ENCODE peak calls at places on chromosome 15, in nine cellular contexts. H, Y, U, S, G, L, T, C and Z are unnamed samples.

GRCh38 chr15:68157074-68157473 is 48.1 kb downstream of the CALML4 start:
- DNase-seq in T (no peak), S (no peak), L (no peak), U (no peak), G (no peak), Y (no peak), C (no peak), H (no peak), Z (no peak)

GRCh38 chr15:89335289-89336041 is 841 bp upstream of the POLG start:
- DNase-seq in H (no peak), S (no peak), T (no peak), L (peak; percentile 71), Y (peak; percentile 51), G (peak; percentile 22), C (no peak), U (no peak), Z (no peak)

GRCh38 chr15:92306662-92307061 is 87.0 kb upstream of the ST8SIA2 start:
- DNase-seq in Y (no peak), H (no peak), G (no peak), T (no peak), C (no peak), S (no peak), U (no peak), L (peak; percentile 87), Z (no peak)

GRCh38 chr15:70450142-70450443 is 313.3 kb downstream of the UACA start:
- DNase-seq in U (no peak), Y (no peak), L (no peak), G (no peak), T (no peak), H (no peak), S (no peak), C (no peak), Z (no peak)

GRCh38 chr15:31299588-31300207 is 26.9 kb upstream of the KLF13 start:
- DNase-seq in T (no peak), L (no peak), Y (no peak), G (peak; percentile 5), U (no peak), H (no peak), C (no peak), S (no peak), Z (no peak)

GRCh38 chr15:41286665-41287333 is 45.6 kb downstream of the OIP5 start:
- DNase-seq in L (no peak), C (no peak), U (peak; percentile 57), H (peak; percentile 47), T (peak; percentile 72), S (no peak), Y (no peak), G (no peak), Z (peak; percentile 18)

GRCh38 chr15:70783041-70783440 is 19.7 kb upstream of the UACA start:
- DNase-seq in Y (no peak), L (no peak), T (no peak), C (no peak), U (no peak), H (no peak), S (no peak), G (no peak), Z (no peak)

GRCh38 chr15:26126070-26126469 is 262.9 kb upstream of the ATP10A start:
- DNase-seq in Y (no peak), C (no peak), T (no peak), L (no peak), S (no peak), H (no peak), U (no peak), G (no peak), Z (no peak)

GRCh38 chr15:67125589-67126502 is 60.4 kb downstream of the SMAD3 start:
- DNase-seq in S (peak; percentile 98), C (no peak), T (peak; percentile 100), G (peak; percentile 79), H (peak; percentile 98), U (peak; percentile 100), Y (peak; percentile 63), L (no peak), Z (peak; percentile 96)

GRCh38 chr15:76393614-76394013 is 57.0 kb downstream of the ISL2 start:
- DNase-seq in Y (no peak), T (peak; percentile 6), U (no peak), S (no peak), L (no peak), G (no peak), H (peak; percentile 17), C (no peak), Z (no peak)

GRCh38 chr15:58070801-58071418 is 5.4 kb upstream of the ALDH1A2 start:
- DNase-seq in Y (peak; percentile 80), H (peak; percentile 72), C (peak; percentile 10), U (peak; percentile 70), S (peak; percentile 8), L (peak; percentile 70), G (peak; percentile 19), T (peak; percentile 76), Z (peak; percentile 19)

GRCh38 chr15:98581715-98582114 is 66.6 kb upstream of the IGF1R start:
- DNase-seq in Y (no peak), L (peak; percentile 72), U (no peak), C (no peak), G (no peak), S (no peak), T (no peak), H (no peak), Z (no peak)
- TF ChIP-seq CTCF in Y (peak; percentile 23), L (peak; percentile 41), U (no peak), C (no peak), G (no peak), S (no peak), T (no peak), H (peak; percentile 18), Z (peak; percentile 37)

GRCh38 chr15:51887887-51888592 is 58.6 kb downstream of the TMOD3 start:
- DNase-seq in Y (no peak), S (no peak), L (no peak), T (no peak), G (no peak), U (no peak), H (no peak), C (no peak), Z (no peak)
- TF ChIP-seq CTCF in Y (no peak), S (no peak), L (no peak), T (no peak), G (no peak), U (no peak), H (no peak), C (no peak), Z (no peak)

DNA sequence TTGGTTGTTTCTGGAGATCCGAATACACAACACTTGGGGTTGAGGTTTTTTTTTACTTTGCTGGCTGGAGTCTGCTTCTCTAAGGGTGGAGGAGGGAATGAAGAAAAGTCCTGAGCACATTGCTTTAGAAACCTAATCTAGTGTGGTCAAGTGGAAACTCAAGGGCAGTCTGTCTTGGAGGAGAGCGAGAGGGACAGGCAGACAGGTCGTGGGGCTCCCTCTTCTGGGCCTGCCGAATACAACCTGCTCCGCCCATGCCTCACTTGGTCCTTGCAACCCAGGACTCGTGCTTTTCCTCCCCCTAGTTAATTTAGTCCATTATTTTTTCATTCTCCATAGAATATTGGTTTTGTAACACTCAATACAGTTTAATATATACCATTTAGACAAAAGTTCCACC is 176.7 kb upstream of the LYSMD4 start:
- DNase-seq in T (no peak), G (no peak), L (peak; percentile 69), U (peak; percentile 11), C (peak; percentile 50), Y (no peak), H (no peak), S (no peak), Z (no peak)
- TF ChIP-seq CTCF in T (peak; percentile 2), G (no peak), L (peak; percentile 84), U (peak; percentile 15), C (peak; percentile 32), Y (peak; percentile 28), H (peak; percentile 12), S (peak; percentile 32), Z (peak; percentile 17)

DNA sequence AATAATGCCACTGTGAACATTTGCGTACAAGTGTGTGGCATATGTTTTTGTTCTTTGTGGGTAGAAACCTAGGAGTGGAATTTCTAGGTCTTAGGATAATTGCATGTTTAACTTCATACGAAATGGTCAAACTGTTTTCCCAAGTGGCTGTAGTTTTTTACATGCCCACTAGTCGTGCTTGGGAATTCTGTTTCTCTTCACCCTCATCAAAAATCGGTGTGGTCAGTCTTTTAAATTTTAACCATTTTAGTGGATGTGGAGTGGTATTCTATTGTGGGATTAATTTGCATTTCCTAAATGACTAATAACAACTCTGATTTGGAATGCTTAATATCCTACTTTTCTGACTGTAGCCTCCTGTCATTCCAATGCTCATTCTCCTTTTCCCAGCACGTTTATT is 27.6 kb downstream of the ZFAND6 start:
- DNase-seq in L (peak; percentile 42), T (no peak), Y (no peak), U (no peak), S (no peak), H (no peak), C (no peak), G (no peak), Z (no peak)
- TF ChIP-seq CTCF in L (no peak), T (peak; percentile 29), Y (no peak), U (peak; percentile 39), S (peak; percentile 30), H (peak; percentile 23), C (no peak), G (no peak), Z (peak; percentile 55)

GRCh38 chr15:23073890-23074631 is 34.7 kb upstream of the TUBGCP5 start:
- DNase-seq in G (no peak), C (no peak), T (no peak), L (no peak), U (no peak), S (no peak), Y (no peak), H (no peak), Z (no peak)

GRCh38 chr15:23067416-23067815 is 28.0 kb upstream of the TUBGCP5 start:
- DNase-seq in H (no peak), L (no peak), G (no peak), U (no peak), C (no peak), Y (no peak), T (no peak), S (no peak), Z (no peak)

GRCh38 chr15:23072633-23073032 is 33.3 kb upstream of the TUBGCP5 start:
- DNase-seq in H (no peak), C (no peak), T (no peak), L (no peak), Y (no peak), S (no peak), U (no peak), G (no peak), Z (no peak)

GRCh38 chr15:23065836-23066235 is 26.5 kb upstream of the TUBGCP5 start:
- DNase-seq in S (no peak), T (no peak), L (no peak), Y (no peak), C (no peak), U (no peak), G (no peak), H (no peak), Z (no peak)

GRCh38 chr15:23069496-23070166 is 30.3 kb upstream of the TUBGCP5 start:
- DNase-seq in S (no peak), T (no peak), H (no peak), Y (no peak), C (no peak), U (no peak), G (no peak), L (peak; percentile 60), Z (no peak)
- TF ChIP-seq CTCF in S (no peak), T (no peak), H (peak; percentile 5), Y (no peak), C (no peak), U (no peak), G (no peak), L (peak; percentile 25), Z (peak; percentile 43)